ENCODE peak calls at places on chromosome X, in nine cellular contexts. One of them, this sample, is unnamed.

GRCh38 chrX:7086384-7086783 is 61.1 kb upstream of the STS start:
- DNase-seq in H54: no peak
- DNase-seq in AG20443: no peak
- DNase-seq in tibial nerve: no peak
- DNase-seq in activated naive CD4-positive, alpha-beta T cell treated with Interleukin-2 at 50 U/mL for 16 hours: no peak
- DNase-seq in CD4-positive, CD25-positive, alpha-beta regulatory T cell: no peak
- DNase-seq in HEK293T: no peak
- DNase-seq in stromal cell of bone marrow: no peak
- DNase-seq in AG10803: no peak
- DNase-seq in this sample: no peak

GRCh38 chrX:30220646-30221045 is 5.3 kb downstream of the MAGEB2 start:
- DNase-seq in H54: no peak
- DNase-seq in AG20443: no peak
- DNase-seq in tibial nerve: no peak
- DNase-seq in activated naive CD4-positive, alpha-beta T cell treated with Interleukin-2 at 50 U/mL for 16 hours: no peak
- DNase-seq in CD4-positive, CD25-positive, alpha-beta regulatory T cell: no peak
- DNase-seq in HEK293T: no peak
- DNase-seq in stromal cell of bone marrow: no peak
- DNase-seq in AG10803: no peak
- DNase-seq in this sample: no peak

GRCh38 chrX:20066968-20067708 is 49.6 kb downstream of the MAP7D2 start:
- DNase-seq in H54: no peak
- DNase-seq in AG20443: peak; percentile 33
- DNase-seq in tibial nerve: peak; percentile 6
- DNase-seq in activated naive CD4-positive, alpha-beta T cell treated with Interleukin-2 at 50 U/mL for 16 hours: peak; percentile 1
- DNase-seq in CD4-positive, CD25-positive, alpha-beta regulatory T cell: no peak
- DNase-seq in HEK293T: peak; percentile 58
- DNase-seq in stromal cell of bone marrow: peak; percentile 31
- DNase-seq in AG10803: peak; percentile 56
- DNase-seq in this sample: no peak

GRCh38 chrX:123807825-123808416 is 51.9 kb upstream of the XIAP start:
- DNase-seq in H54: no peak
- DNase-seq in AG20443: no peak
- DNase-seq in tibial nerve: no peak
- DNase-seq in activated naive CD4-positive, alpha-beta T cell treated with Interleukin-2 at 50 U/mL for 16 hours: no peak
- DNase-seq in CD4-positive, CD25-positive, alpha-beta regulatory T cell: no peak
- DNase-seq in HEK293T: no peak
- DNase-seq in stromal cell of bone marrow: no peak
- DNase-seq in AG10803: peak; percentile 70
- DNase-seq in this sample: no peak

GRCh38 chrX:115393271-115393670 is 103.8 kb downstream of the LUZP4 start:
- DNase-seq in H54: no peak
- DNase-seq in AG20443: peak; percentile 11
- DNase-seq in tibial nerve: no peak
- DNase-seq in activated naive CD4-positive, alpha-beta T cell treated with Interleukin-2 at 50 U/mL for 16 hours: no peak
- DNase-seq in CD4-positive, CD25-positive, alpha-beta regulatory T cell: no peak
- DNase-seq in HEK293T: no peak
- DNase-seq in stromal cell of bone marrow: peak; percentile 21
- DNase-seq in AG10803: peak; percentile 43
- DNase-seq in this sample: no peak

GRCh38 chrX:148035371-148035770 is 54.2 kb downstream of the FMR1NB start:
- DNase-seq in H54: no peak
- DNase-seq in AG20443: no peak
- DNase-seq in tibial nerve: no peak
- DNase-seq in activated naive CD4-positive, alpha-beta T cell treated with Interleukin-2 at 50 U/mL for 16 hours: no peak
- DNase-seq in CD4-positive, CD25-positive, alpha-beta regulatory T cell: no peak
- DNase-seq in HEK293T: no peak
- DNase-seq in stromal cell of bone marrow: no peak
- DNase-seq in AG10803: no peak
- DNase-seq in this sample: no peak

GRCh38 chrX:70033348-70033747 is 16.4 kb downstream of the AWAT2 start:
- DNase-seq in H54: peak; percentile 23
- DNase-seq in AG20443: peak; percentile 43
- DNase-seq in tibial nerve: no peak
- DNase-seq in activated naive CD4-positive, alpha-beta T cell treated with Interleukin-2 at 50 U/mL for 16 hours: peak; percentile 12
- DNase-seq in CD4-positive, CD25-positive, alpha-beta regulatory T cell: no peak
- DNase-seq in HEK293T: peak; percentile 64
- DNase-seq in stromal cell of bone marrow: no peak
- DNase-seq in AG10803: peak; percentile 16
- DNase-seq in this sample: peak; percentile 20

GRCh38 chrX:54223581-54223980 is 40.5 kb upstream of the FAM120C start:
- DNase-seq in H54: no peak
- DNase-seq in AG20443: no peak
- DNase-seq in tibial nerve: no peak
- DNase-seq in activated naive CD4-positive, alpha-beta T cell treated with Interleukin-2 at 50 U/mL for 16 hours: no peak
- DNase-seq in CD4-positive, CD25-positive, alpha-beta regulatory T cell: no peak
- DNase-seq in HEK293T: no peak
- DNase-seq in stromal cell of bone marrow: no peak
- DNase-seq in AG10803: no peak
- DNase-seq in this sample: no peak

GRCh38 chrX:108139303-108139702 is 47.7 kb downstream of the ATG4A start:
- DNase-seq in H54: no peak
- DNase-seq in AG20443: peak; percentile 31
- DNase-seq in tibial nerve: no peak
- DNase-seq in activated naive CD4-positive, alpha-beta T cell treated with Interleukin-2 at 50 U/mL for 16 hours: no peak
- DNase-seq in CD4-positive, CD25-positive, alpha-beta regulatory T cell: no peak
- DNase-seq in HEK293T: peak; percentile 63
- DNase-seq in stromal cell of bone marrow: no peak
- DNase-seq in AG10803: no peak
- DNase-seq in this sample: no peak

GRCh38 chrX:108020631-108021030 is 24.2 kb upstream of the VSIG1 start:
- DNase-seq in H54: no peak
- DNase-seq in AG20443: peak; percentile 17
- DNase-seq in tibial nerve: no peak
- DNase-seq in activated naive CD4-positive, alpha-beta T cell treated with Interleukin-2 at 50 U/mL for 16 hours: peak; percentile 4
- DNase-seq in CD4-positive, CD25-positive, alpha-beta regulatory T cell: no peak
- DNase-seq in HEK293T: peak; percentile 51
- DNase-seq in stromal cell of bone marrow: no peak
- DNase-seq in AG10803: peak; percentile 1
- DNase-seq in this sample: no peak

GRCh38 chrX:152833378-152833777 is 2.5 kb downstream of the NSDHL start:
- DNase-seq in H54: no peak
- DNase-seq in AG20443: no peak
- DNase-seq in tibial nerve: no peak
- DNase-seq in activated naive CD4-positive, alpha-beta T cell treated with Interleukin-2 at 50 U/mL for 16 hours: no peak
- DNase-seq in CD4-positive, CD25-positive, alpha-beta regulatory T cell: no peak
- DNase-seq in HEK293T: no peak
- DNase-seq in stromal cell of bone marrow: no peak
- DNase-seq in AG10803: no peak
- DNase-seq in this sample: no peak

GRCh38 chrX:41153453-41153852 is 68.2 kb downstream of the USP9X start:
- DNase-seq in H54: no peak
- DNase-seq in AG20443: no peak
- DNase-seq in tibial nerve: no peak
- DNase-seq in activated naive CD4-positive, alpha-beta T cell treated with Interleukin-2 at 50 U/mL for 16 hours: no peak
- DNase-seq in CD4-positive, CD25-positive, alpha-beta regulatory T cell: no peak
- DNase-seq in HEK293T: no peak
- DNase-seq in stromal cell of bone marrow: no peak
- DNase-seq in AG10803: no peak
- DNase-seq in this sample: no peak

GRCh38 chrX:103919336-103919682 is 43.1 kb upstream of the TMSB15B start:
- DNase-seq in H54: peak; percentile 27
- DNase-seq in AG20443: peak; percentile 58
- DNase-seq in tibial nerve: peak; percentile 7
- DNase-seq in activated naive CD4-positive, alpha-beta T cell treated with Interleukin-2 at 50 U/mL for 16 hours: peak; percentile 27
- DNase-seq in CD4-positive, CD25-positive, alpha-beta regulatory T cell: peak; percentile 3
- DNase-seq in HEK293T: peak; percentile 58
- DNase-seq in stromal cell of bone marrow: no peak
- DNase-seq in AG10803: peak; percentile 43
- DNase-seq in this sample: peak; percentile 26

GRCh38 chrX:154735695-154736393 is 15.0 kb downstream of the GAB3 start:
- DNase-seq in H54: no peak
- DNase-seq in AG20443: peak; percentile 58
- DNase-seq in tibial nerve: peak; percentile 52
- DNase-seq in activated naive CD4-positive, alpha-beta T cell treated with Interleukin-2 at 50 U/mL for 16 hours: no peak
- DNase-seq in CD4-positive, CD25-positive, alpha-beta regulatory T cell: no peak
- DNase-seq in HEK293T: no peak
- DNase-seq in stromal cell of bone marrow: no peak
- DNase-seq in AG10803: peak; percentile 89
- DNase-seq in this sample: no peak

GRCh38 chrX:14243823-14244222 is 214.1 kb upstream of the GEMIN8 start:
- DNase-seq in H54: no peak
- DNase-seq in AG20443: no peak
- DNase-seq in tibial nerve: no peak
- DNase-seq in activated naive CD4-positive, alpha-beta T cell treated with Interleukin-2 at 50 U/mL for 16 hours: no peak
- DNase-seq in CD4-positive, CD25-positive, alpha-beta regulatory T cell: no peak
- DNase-seq in HEK293T: no peak
- DNase-seq in stromal cell of bone marrow: no peak
- DNase-seq in AG10803: no peak
- DNase-seq in this sample: no peak

GRCh38 chrX:22433292-22434070 is 160.8 kb downstream of the CBLL2 start:
- DNase-seq in H54: no peak
- DNase-seq in AG20443: no peak
- DNase-seq in tibial nerve: no peak
- DNase-seq in activated naive CD4-positive, alpha-beta T cell treated with Interleukin-2 at 50 U/mL for 16 hours: no peak
- DNase-seq in CD4-positive, CD25-positive, alpha-beta regulatory T cell: no peak
- DNase-seq in HEK293T: no peak
- DNase-seq in stromal cell of bone marrow: no peak
- DNase-seq in AG10803: no peak
- DNase-seq in this sample: no peak

GRCh38 chrX:15468036-15468435 is 25.1 kb downstream of the PIR start:
- DNase-seq in H54: no peak
- DNase-seq in AG20443: peak; percentile 39
- DNase-seq in tibial nerve: peak; percentile 58
- DNase-seq in activated naive CD4-positive, alpha-beta T cell treated with Interleukin-2 at 50 U/mL for 16 hours: no peak
- DNase-seq in CD4-positive, CD25-positive, alpha-beta regulatory T cell: no peak
- DNase-seq in HEK293T: peak; percentile 35
- DNase-seq in stromal cell of bone marrow: peak; percentile 50
- DNase-seq in AG10803: peak; percentile 65
- DNase-seq in this sample: peak; percentile 42

GRCh38 chrX:129876734-129877395 is 29.1 kb upstream of the UTP14A start:
- DNase-seq in H54: no peak
- DNase-seq in AG20443: peak; percentile 32
- DNase-seq in tibial nerve: no peak
- DNase-seq in activated naive CD4-positive, alpha-beta T cell treated with Interleukin-2 at 50 U/mL for 16 hours: no peak
- DNase-seq in CD4-positive, CD25-positive, alpha-beta regulatory T cell: no peak
- DNase-seq in HEK293T: no peak
- DNase-seq in stromal cell of bone marrow: peak; percentile 3
- DNase-seq in AG10803: peak; percentile 69
- DNase-seq in this sample: no peak

GRCh38 chrX:11129546-11129945 is 18.4 kb downstream of the HCCS start:
- DNase-seq in H54: no peak
- DNase-seq in AG20443: no peak
- DNase-seq in tibial nerve: no peak
- DNase-seq in activated naive CD4-positive, alpha-beta T cell treated with Interleukin-2 at 50 U/mL for 16 hours: no peak
- DNase-seq in CD4-positive, CD25-positive, alpha-beta regulatory T cell: no peak
- DNase-seq in HEK293T: no peak
- DNase-seq in stromal cell of bone marrow: no peak
- DNase-seq in AG10803: peak; percentile 52
- DNase-seq in this sample: no peak

GRCh38 chrX:70613295-70613694 is 168.7 kb downstream of the DLG3 start:
- DNase-seq in H54: peak; percentile 11
- DNase-seq in AG20443: peak; percentile 29
- DNase-seq in tibial nerve: no peak
- DNase-seq in activated naive CD4-positive, alpha-beta T cell treated with Interleukin-2 at 50 U/mL for 16 hours: no peak
- DNase-seq in CD4-positive, CD25-positive, alpha-beta regulatory T cell: no peak
- DNase-seq in HEK293T: no peak
- DNase-seq in stromal cell of bone marrow: no peak
- DNase-seq in AG10803: peak; percentile 28
- DNase-seq in this sample: no peak

GRCh38 chrX:20263474-20263873 is 3.2 kb downstream of the RPS6KA3 start:
- DNase-seq in H54: no peak
- DNase-seq in AG20443: no peak
- DNase-seq in tibial nerve: no peak
- DNase-seq in activated naive CD4-positive, alpha-beta T cell treated with Interleukin-2 at 50 U/mL for 16 hours: no peak
- DNase-seq in CD4-positive, CD25-positive, alpha-beta regulatory T cell: peak; percentile 1
- DNase-seq in HEK293T: no peak
- DNase-seq in stromal cell of bone marrow: no peak
- DNase-seq in AG10803: peak; percentile 15
- DNase-seq in this sample: no peak

GRCh38 chrX:16695079-16695676 is 17.3 kb downstream of the CTPS2 start:
- DNase-seq in H54: no peak
- DNase-seq in AG20443: peak; percentile 44
- DNase-seq in tibial nerve: peak; percentile 81
- DNase-seq in activated naive CD4-positive, alpha-beta T cell treated with Interleukin-2 at 50 U/mL for 16 hours: peak; percentile 65
- DNase-seq in CD4-positive, CD25-positive, alpha-beta regulatory T cell: peak; percentile 36
- DNase-seq in HEK293T: peak; percentile 67
- DNase-seq in stromal cell of bone marrow: no peak
- DNase-seq in AG10803: peak; percentile 36
- DNase-seq in this sample: peak; percentile 63

GRCh38 chrX:41334866-41335589 is 1.1 kb downstream of the DDX3X start:
- DNase-seq in H54: no peak
- DNase-seq in AG20443: peak; percentile 54
- DNase-seq in tibial nerve: peak; percentile 39
- DNase-seq in activated naive CD4-positive, alpha-beta T cell treated with Interleukin-2 at 50 U/mL for 16 hours: peak; percentile 62
- DNase-seq in CD4-positive, CD25-positive, alpha-beta regulatory T cell: peak; percentile 51
- DNase-seq in HEK293T: peak; percentile 46
- DNase-seq in stromal cell of bone marrow: no peak
- DNase-seq in AG10803: peak; percentile 55
- DNase-seq in this sample: peak; percentile 67

GRCh38 chrX:69504626-69505612 is 793 bp downstream of the NALF2 start:
- DNase-seq in H54: no peak
- DNase-seq in AG20443: no peak
- DNase-seq in tibial nerve: no peak
- DNase-seq in activated naive CD4-positive, alpha-beta T cell treated with Interleukin-2 at 50 U/mL for 16 hours: no peak
- DNase-seq in CD4-positive, CD25-positive, alpha-beta regulatory T cell: no peak
- DNase-seq in HEK293T: peak; percentile 21
- DNase-seq in stromal cell of bone marrow: no peak
- DNase-seq in AG10803: no peak
- DNase-seq in this sample: no peak

GRCh38 chrX:9566150-9566621 is 101.3 kb downstream of the TBL1X start:
- DNase-seq in H54: peak; percentile 5
- DNase-seq in AG20443: peak; percentile 67
- DNase-seq in tibial nerve: peak; percentile 38
- DNase-seq in activated naive CD4-positive, alpha-beta T cell treated with Interleukin-2 at 50 U/mL for 16 hours: peak; percentile 8
- DNase-seq in CD4-positive, CD25-positive, alpha-beta regulatory T cell: no peak
- DNase-seq in HEK293T: no peak
- DNase-seq in stromal cell of bone marrow: peak; percentile 76
- DNase-seq in AG10803: peak; percentile 87
- DNase-seq in this sample: peak; percentile 39

GRCh38 chrX:100316987-100317386 is 93.1 kb downstream of the PCDH19 start:
- DNase-seq in H54: no peak
- DNase-seq in AG20443: no peak
- DNase-seq in tibial nerve: no peak
- DNase-seq in activated naive CD4-positive, alpha-beta T cell treated with Interleukin-2 at 50 U/mL for 16 hours: no peak
- DNase-seq in CD4-positive, CD25-positive, alpha-beta regulatory T cell: no peak
- DNase-seq in HEK293T: no peak
- DNase-seq in stromal cell of bone marrow: no peak
- DNase-seq in AG10803: peak; percentile 48
- DNase-seq in this sample: no peak

GRCh38 chrX:20712811-20713210 is 446.1 kb upstream of the RPS6KA3 start:
- DNase-seq in H54: no peak
- DNase-seq in AG20443: no peak
- DNase-seq in tibial nerve: no peak
- DNase-seq in activated naive CD4-positive, alpha-beta T cell treated with Interleukin-2 at 50 U/mL for 16 hours: no peak
- DNase-seq in CD4-positive, CD25-positive, alpha-beta regulatory T cell: no peak
- DNase-seq in HEK293T: no peak
- DNase-seq in stromal cell of bone marrow: no peak
- DNase-seq in AG10803: no peak
- DNase-seq in this sample: no peak

GRCh38 chrX:68112321-68112720 is 321.0 kb downstream of the OPHN1 start:
- DNase-seq in H54: peak; percentile 5
- DNase-seq in AG20443: no peak
- DNase-seq in tibial nerve: no peak
- DNase-seq in activated naive CD4-positive, alpha-beta T cell treated with Interleukin-2 at 50 U/mL for 16 hours: no peak
- DNase-seq in CD4-positive, CD25-positive, alpha-beta regulatory T cell: no peak
- DNase-seq in HEK293T: no peak
- DNase-seq in stromal cell of bone marrow: no peak
- DNase-seq in AG10803: no peak
- DNase-seq in this sample: no peak

GRCh38 chrX:103585421-103586313 is at the start of gene TCEAL4:
- DNase-seq in H54: peak; percentile 30
- DNase-seq in AG20443: peak; percentile 69
- DNase-seq in tibial nerve: peak; percentile 56
- DNase-seq in activated naive CD4-positive, alpha-beta T cell treated with Interleukin-2 at 50 U/mL for 16 hours: peak; percentile 32
- DNase-seq in CD4-positive, CD25-positive, alpha-beta regulatory T cell: peak; percentile 19
- DNase-seq in HEK293T: peak; percentile 76
- DNase-seq in stromal cell of bone marrow: no peak
- DNase-seq in AG10803: peak; percentile 12
- DNase-seq in this sample: peak; percentile 29

GRCh38 chrX:110032534-110033161 is 29.7 kb downstream of the TMEM164 start:
- DNase-seq in H54: no peak
- DNase-seq in AG20443: no peak
- DNase-seq in tibial nerve: no peak
- DNase-seq in activated naive CD4-positive, alpha-beta T cell treated with Interleukin-2 at 50 U/mL for 16 hours: no peak
- DNase-seq in CD4-positive, CD25-positive, alpha-beta regulatory T cell: no peak
- DNase-seq in HEK293T: no peak
- DNase-seq in stromal cell of bone marrow: no peak
- DNase-seq in AG10803: no peak
- DNase-seq in this sample: no peak

GRCh38 chrX:109596015-109596414 is 29.0 kb downstream of the KCNE5 start:
- DNase-seq in H54: no peak
- DNase-seq in AG20443: no peak
- DNase-seq in tibial nerve: no peak
- DNase-seq in activated naive CD4-positive, alpha-beta T cell treated with Interleukin-2 at 50 U/mL for 16 hours: no peak
- DNase-seq in CD4-positive, CD25-positive, alpha-beta regulatory T cell: no peak
- DNase-seq in HEK293T: no peak
- DNase-seq in stromal cell of bone marrow: no peak
- DNase-seq in AG10803: no peak
- DNase-seq in this sample: no peak